ENCODE peak calls at places on chromosomes 4 and X, in four cellular contexts. One of them, this sample, is unnamed.

GRCh38 chr4:88104902-88105610 is 53.4 kb downstream of the ABCG2 start:
- DNase-seq in bronchial epithelial cell: peak; percentile 92
- DNase-seq in cardiac muscle cell: peak; percentile 26
- DNase-seq in lower leg skin: no peak
- DNase-seq in this sample: no peak

GRCh38 chr4:145176641-145177432 is 3.6 kb downstream of the OTUD4 start:
- DNase-seq in bronchial epithelial cell: peak; percentile 32
- DNase-seq in cardiac muscle cell: no peak
- DNase-seq in lower leg skin: no peak
- DNase-seq in this sample: no peak

GRCh38 chrX:149371984-149372383 is 133.1 kb downstream of the IDS start:
- DNase-seq in cardiac muscle cell: no peak
- DNase-seq in bronchial epithelial cell: no peak
- DNase-seq in lower leg skin: no peak
- DNase-seq in this sample: no peak

GRCh38 chr4:31548823-31549222 is 828.7 kb downstream of the PCDH7 start:
- DNase-seq in cardiac muscle cell: no peak
- DNase-seq in bronchial epithelial cell: no peak
- DNase-seq in lower leg skin: no peak
- DNase-seq in this sample: no peak

GRCh38 chr4:130808492-130808891 is 1712.5 kb downstream of the C4orf33 start:
- DNase-seq in lower leg skin: no peak
- DNase-seq in bronchial epithelial cell: peak; percentile 12
- DNase-seq in cardiac muscle cell: peak; percentile 2
- DNase-seq in this sample: no peak

GRCh38 chr4:31545755-31546154 is 825.6 kb downstream of the PCDH7 start:
- DNase-seq in bronchial epithelial cell: peak; percentile 76
- DNase-seq in lower leg skin: no peak
- DNase-seq in cardiac muscle cell: no peak
- DNase-seq in this sample: no peak

GRCh38 chrX:103233263-103233662 is 18.4 kb downstream of the BEX4 start:
- DNase-seq in lower leg skin: no peak
- DNase-seq in bronchial epithelial cell: no peak
- DNase-seq in cardiac muscle cell: no peak
- DNase-seq in this sample: no peak

GRCh38 chrX:153423652-153424051 is 12.4 kb downstream of the ZFP92 start:
- DNase-seq in bronchial epithelial cell: no peak
- DNase-seq in lower leg skin: no peak
- DNase-seq in cardiac muscle cell: peak; percentile 44
- DNase-seq in this sample: no peak

GRCh38 chr4:153022233-153022632 is 86.1 kb downstream of the FHDC1 start:
- DNase-seq in lower leg skin: peak; percentile 81
- DNase-seq in cardiac muscle cell: no peak
- DNase-seq in bronchial epithelial cell: peak; percentile 21
- DNase-seq in this sample: no peak

DNA sequence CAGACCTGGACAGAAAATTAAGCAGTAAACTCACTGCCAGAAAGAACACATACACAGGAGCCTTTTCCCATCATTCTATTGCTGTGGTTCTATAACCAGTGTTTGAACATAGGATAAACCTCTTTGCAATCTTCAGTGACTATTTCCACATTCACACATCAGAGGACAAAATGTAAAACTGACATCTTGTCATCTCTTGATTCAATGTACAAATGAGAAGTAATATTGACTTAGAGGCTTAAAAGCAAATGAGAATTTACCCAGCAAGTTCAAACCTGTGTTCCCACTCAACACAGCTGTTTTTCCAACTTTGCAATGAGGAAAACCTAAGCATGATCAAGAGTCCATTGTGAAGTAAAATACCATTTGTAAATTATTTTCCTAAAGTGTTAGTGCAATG is 307.1 kb upstream of the CPXCR1 start:
- DNase-seq in bronchial epithelial cell: no peak
- DNase-seq in cardiac muscle cell: no peak
- DNase-seq in lower leg skin: no peak
- DNase-seq in this sample: no peak
- TF ChIP-seq CTCF in bronchial epithelial cell: no peak
- TF ChIP-seq CTCF in cardiac muscle cell: no peak
- TF ChIP-seq CTCF in lower leg skin: no peak
- TF ChIP-seq CTCF in this sample: no peak

DNA sequence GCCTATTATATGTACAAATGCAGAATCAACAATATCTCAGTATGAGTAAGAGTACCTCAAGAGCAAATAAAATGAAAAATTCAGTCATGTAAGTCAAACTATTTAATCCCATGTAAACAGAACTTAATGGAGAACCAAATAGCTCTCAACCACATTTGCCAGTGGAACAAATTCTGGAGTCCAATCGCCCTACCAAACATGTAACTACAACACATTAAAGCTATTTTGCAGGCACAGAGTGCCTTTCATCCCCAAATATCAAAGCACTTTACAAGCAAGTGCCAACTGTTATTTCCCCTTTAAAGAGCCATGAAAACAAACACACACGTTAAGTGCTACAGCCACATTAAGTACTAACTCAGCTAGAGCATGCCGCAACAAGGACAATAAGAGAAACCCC is 51.3 kb downstream of the PCDH19 start:
- DNase-seq in bronchial epithelial cell: no peak
- DNase-seq in cardiac muscle cell: no peak
- DNase-seq in lower leg skin: no peak
- DNase-seq in this sample: no peak
- TF ChIP-seq CTCF in bronchial epithelial cell: no peak
- TF ChIP-seq CTCF in cardiac muscle cell: no peak
- TF ChIP-seq CTCF in lower leg skin: no peak
- TF ChIP-seq CTCF in this sample: no peak

DNA sequence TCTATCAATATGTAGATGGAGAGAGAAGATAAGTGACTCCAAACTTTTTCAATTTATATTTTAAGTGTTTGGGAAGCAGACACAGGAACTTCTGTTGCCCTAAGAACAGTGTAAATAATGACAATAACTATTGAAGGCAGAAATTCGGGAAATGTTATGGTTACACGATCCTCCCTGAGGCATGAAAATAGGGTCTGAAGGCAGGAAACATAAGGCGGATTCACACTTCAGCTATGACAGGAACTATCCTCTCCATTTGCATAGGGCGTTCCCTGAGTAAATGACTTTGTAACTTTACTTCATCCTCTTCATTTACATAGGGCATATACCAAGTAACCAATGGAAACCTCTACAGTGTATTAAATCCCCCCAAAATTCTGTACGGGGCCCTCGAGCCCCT is 2504.4 kb downstream of the ARAP2 start:
- DNase-seq in lower leg skin: no peak
- DNase-seq in cardiac muscle cell: no peak
- DNase-seq in bronchial epithelial cell: no peak
- DNase-seq in this sample: no peak
- TF ChIP-seq CTCF in lower leg skin: no peak
- TF ChIP-seq CTCF in cardiac muscle cell: no peak
- TF ChIP-seq CTCF in bronchial epithelial cell: no peak
- TF ChIP-seq CTCF in this sample: no peak

GRCh38 chr4:100742045-100742444 is 224.2 kb upstream of the EMCN start:
- DNase-seq in bronchial epithelial cell: peak; percentile 86
- DNase-seq in lower leg skin: no peak
- DNase-seq in cardiac muscle cell: peak; percentile 66
- DNase-seq in this sample: no peak
- TF ChIP-seq CTCF in bronchial epithelial cell: peak; percentile 44
- TF ChIP-seq CTCF in lower leg skin: no peak
- TF ChIP-seq CTCF in cardiac muscle cell: peak; percentile 54
- TF ChIP-seq CTCF in this sample: peak; percentile 51

GRCh38 chr4:40909363-40909876 is 159.7 kb downstream of the NSUN7 start:
- DNase-seq in bronchial epithelial cell: peak; percentile 94
- DNase-seq in lower leg skin: no peak
- DNase-seq in cardiac muscle cell: peak; percentile 70
- DNase-seq in this sample: no peak
- TF ChIP-seq CTCF in bronchial epithelial cell: no peak
- TF ChIP-seq CTCF in lower leg skin: no peak
- TF ChIP-seq CTCF in cardiac muscle cell: no peak
- TF ChIP-seq CTCF in this sample: no peak

DNA sequence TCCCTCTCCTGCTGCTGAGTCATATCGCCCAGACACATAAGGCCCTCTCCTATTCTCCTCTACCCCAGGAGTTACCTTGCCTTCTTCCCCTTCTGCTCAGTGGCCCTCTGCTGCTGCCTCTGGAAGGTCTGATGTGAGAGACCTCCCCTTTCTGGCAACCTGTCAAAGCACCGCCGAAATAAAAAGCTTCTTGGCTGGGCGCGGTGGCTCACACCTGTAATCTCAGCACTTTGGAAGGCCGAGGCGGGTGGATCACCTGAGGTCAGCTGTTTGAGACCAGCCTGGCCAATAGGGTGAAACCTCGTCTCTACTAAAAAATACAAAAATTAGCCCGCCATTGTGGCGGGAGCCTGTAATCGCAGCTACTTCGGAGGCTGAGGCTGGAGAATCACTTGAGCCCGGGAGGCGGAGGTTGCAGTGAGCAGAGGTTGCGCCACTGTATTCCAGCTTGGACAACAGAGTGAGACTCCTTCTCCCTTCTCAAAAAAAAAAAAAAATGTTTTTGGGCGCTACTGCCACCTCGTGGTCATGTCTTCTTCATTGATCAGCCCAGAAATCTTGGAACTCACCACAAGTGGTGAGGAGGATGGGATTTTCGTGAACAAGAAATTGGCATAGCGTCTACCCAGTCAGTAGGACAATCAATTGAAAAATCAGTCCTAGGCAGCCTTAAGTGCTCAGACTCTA is 8.6 kb upstream of the ZXDA start:
- DNase-seq in cardiac muscle cell: peak; percentile 53
- DNase-seq in lower leg skin: no peak
- DNase-seq in bronchial epithelial cell: peak; percentile 16
- DNase-seq in this sample: no peak
- TF ChIP-seq CTCF in cardiac muscle cell: peak; percentile 40
- TF ChIP-seq CTCF in lower leg skin: no peak
- TF ChIP-seq CTCF in bronchial epithelial cell: peak; percentile 31
- TF ChIP-seq CTCF in this sample: peak; percentile 36

GRCh38 chrX:13742397-13743176 is 8.0 kb downstream of the OFD1 start:
- DNase-seq in cardiac muscle cell: peak; percentile 18
- DNase-seq in lower leg skin: no peak
- DNase-seq in bronchial epithelial cell: peak; percentile 24
- DNase-seq in this sample: no peak

GRCh38 chrX:13741695-13742094 is 7.1 kb downstream of the OFD1 start:
- DNase-seq in lower leg skin: no peak
- DNase-seq in cardiac muscle cell: no peak
- DNase-seq in bronchial epithelial cell: no peak
- DNase-seq in this sample: no peak
- TF ChIP-seq CTCF in lower leg skin: no peak
- TF ChIP-seq CTCF in cardiac muscle cell: no peak
- TF ChIP-seq CTCF in bronchial epithelial cell: no peak
- TF ChIP-seq CTCF in this sample: no peak

This sample was measured in D721Med.